ENCODE peak calls at places on chromosomes 4 and X, in nine cellular contexts. W, A, Q, C, V, F, S, D and B are unnamed samples.

GRCh38 chr4:172055498-172055897 is 242.3 kb downstream of the GALNTL6 start:
- DNase-seq in Q (no peak), C (no peak), V (no peak), S (no peak), F (no peak), D (no peak), A (no peak), W (no peak), B (no peak)

GRCh38 chr4:25223770-25224375 is 10.0 kb upstream of the PI4K2B start:
- DNase-seq in D (peak), W (no peak), C (peak), Q (no peak), A (no peak), V (peak), F (no peak), S (no peak), B (no peak)

GRCh38 chr4:68738036-68738435 is 67.6 kb upstream of the UGT2B15 start:
- DNase-seq in S (no peak), D (no peak), Q (no peak), W (no peak), V (no peak), A (no peak), F (no peak), C (no peak), B (no peak)

GRCh38 chrX:104750146-104750699 is 184.2 kb downstream of the IL1RAPL2 start:
- DNase-seq in D (no peak), A (no peak), F (no peak), W (no peak), V (no peak), S (no peak), C (no peak), Q (no peak), B (no peak)

GRCh38 chr4:2938906-2939305 is 24.3 kb downstream of the NOP14 start:
- DNase-seq in C (no peak), S (no peak), W (no peak), V (no peak), Q (peak), D (no peak), A (no peak), F (no peak), B (no peak)

GRCh38 chr4:24912252-24913098 is at the start of gene CCDC149:
- DNase-seq in C (peak), W (no peak), S (no peak), V (peak), F (no peak), A (peak), Q (peak), D (peak), B (no peak)

GRCh38 chr4:26490111-26490979 is at the start of gene CCKAR:
- DNase-seq in W (no peak), F (no peak), A (no peak), S (no peak), V (no peak), D (peak), Q (no peak), C (no peak), B (no peak)

GRCh38 chr4:42359686-42360085 is 37.6 kb upstream of the SHISA3 start:
- DNase-seq in D (no peak), Q (no peak), C (no peak), S (no peak), W (no peak), V (peak), F (no peak), A (no peak), B (no peak)

GRCh38 chr4:101276661-101277060 is 70.7 kb downstream of the PPP3CA start:
- DNase-seq in C (no peak), A (no peak), D (no peak), V (no peak), F (no peak), W (no peak), Q (no peak), S (no peak), B (no peak)

GRCh38 chrX:39975094-39975865 is 122.5 kb downstream of the BCOR start:
- DNase-seq in F (no peak), V (no peak), S (no peak), W (no peak), A (no peak), Q (no peak), C (no peak), D (peak), B (no peak)

GRCh38 chr4:48008021-48008596 is 8.4 kb downstream of the CNGA1 start:
- DNase-seq in V (no peak), C (no peak), W (no peak), A (no peak), F (no peak), S (no peak), D (no peak), Q (no peak), B (no peak)

GRCh38 chr4:98626350-98626749 is 32.1 kb downstream of the TSPAN5 start:
- DNase-seq in W (no peak), C (peak), Q (no peak), S (no peak), D (no peak), F (no peak), V (peak), A (no peak), B (no peak)

GRCh38 chr4:176838611-176839411 is 46.1 kb upstream of the VEGFC start:
- DNase-seq in F (no peak), W (no peak), A (no peak), S (no peak), D (no peak), Q (peak), V (peak), C (peak), B (no peak)

GRCh38 chrX:139931646-139932076 is 1.2 kb downstream of the ATP11C start:
- DNase-seq in Q (peak), C (no peak), D (no peak), W (no peak), F (no peak), A (no peak), V (no peak), S (peak), B (peak)

GRCh38 chrX:111100191-111100590 is 4.2 kb downstream of the PAK3 start:
- DNase-seq in V (peak), S (no peak), D (peak), A (peak), C (peak), W (no peak), F (no peak), Q (no peak), B (peak)

GRCh38 chr4:183675625-183676024 is 16.5 kb downstream of the TRAPPC11 start:
- DNase-seq in Q (no peak), C (peak), D (no peak), W (no peak), A (no peak), S (no peak), F (no peak), V (no peak), B (no peak)

GRCh38 chrX:115499112-115499805 is 61.7 kb upstream of the PLS3 start:
- DNase-seq in A (peak), W (no peak), Q (no peak), D (peak), C (peak), F (no peak), V (no peak), S (no peak), B (no peak)

GRCh38 chrX:136750364-136750763 is 30.4 kb downstream of the ARHGEF6 start:
- DNase-seq in A (no peak), C (no peak), S (no peak), F (no peak), D (no peak), Q (no peak), W (no peak), V (no peak), B (no peak)

GRCh38 chr4:21752616-21753015 is 196.0 kb downstream of the KCNIP4 start:
- DNase-seq in A (no peak), S (no peak), D (no peak), Q (no peak), V (no peak), W (no peak), C (no peak), F (no peak), B (no peak)

GRCh38 chr4:22410645-22411247 is 105.1 kb downstream of the ADGRA3 start:
- DNase-seq in A (no peak), S (no peak), V (peak), Q (no peak), C (no peak), W (no peak), F (no peak), D (peak), B (no peak)

GRCh38 chr4:68906238-68907137 is 45.1 kb downstream of the UGT2A3 start:
- DNase-seq in W (no peak), S (no peak), C (no peak), F (no peak), A (no peak), Q (no peak), D (no peak), V (no peak), B (no peak)

GRCh38 chr4:86461849-86462248 is 102.0 kb upstream of the MAPK10 start:
- DNase-seq in C (no peak), W (no peak), Q (peak), S (no peak), D (no peak), A (no peak), F (no peak), V (no peak), B (no peak)

GRCh38 chr4:15653430-15653829 is 1.7 kb downstream of the FBXL5 start:
- DNase-seq in C (no peak), F (no peak), S (no peak), Q (no peak), D (no peak), W (no peak), V (no peak), A (no peak), B (no peak)

GRCh38 chrX:10077425-10078188 is 79.2 kb upstream of the CLCN4 start:
- DNase-seq in W (no peak), F (no peak), A (no peak), C (peak), D (no peak), Q (no peak), V (peak), S (no peak), B (no peak)

GRCh38 chr4:184529283-184529682 is 54.9 kb upstream of the IRF2 start:
- DNase-seq in A (peak), F (no peak), V (no peak), S (no peak), C (no peak), Q (no peak), W (no peak), D (no peak), B (no peak)

GRCh38 chrX:70264784-70265183 is 3.4 kb upstream of the ARR3 start:
- DNase-seq in Q (no peak), D (no peak), S (no peak), V (no peak), A (no peak), F (no peak), C (peak), W (no peak), B (no peak)

GRCh38 chr4:111283066-111283677 is 660.3 kb upstream of the PITX2 start:
- DNase-seq in F (peak), C (peak), W (peak), D (peak), A (peak), V (peak), S (no peak), Q (no peak), B (peak)

GRCh38 chr4:16687011-16687410 is 211.4 kb downstream of the LDB2 start:
- DNase-seq in Q (no peak), C (no peak), D (no peak), W (no peak), F (no peak), A (no peak), V (peak), S (no peak), B (no peak)

GRCh38 chrX:48823029-48823428 is 3.3 kb upstream of the ERAS start:
- DNase-seq in W (no peak), Q (no peak), A (no peak), S (no peak), F (no peak), D (no peak), C (no peak), V (no peak), B (no peak)

GRCh38 chrX:74090049-74090448 is 213.9 kb upstream of the ZCCHC13 start:
- DNase-seq in W (no peak), F (no peak), A (no peak), D (no peak), Q (no peak), V (no peak), C (no peak), S (no peak), B (no peak)

GRCh38 chr4:125714845-125715244 is 400.1 kb downstream of the FAT4 start:
- DNase-seq in Q (no peak), C (no peak), V (peak), W (no peak), F (no peak), D (no peak), S (no peak), A (no peak), B (no peak)

GRCh38 chrX:153601511-153602110 is 2.7 kb upstream of the CCNQ start:
- DNase-seq in W (no peak), S (no peak), D (no peak), F (no peak), C (no peak), V (no peak), Q (no peak), A (no peak), B (no peak)

GRCh38 chr4:88446124-88446523 is 10.8 kb upstream of the HERC5 start:
- DNase-seq in D (no peak), S (no peak), F (no peak), C (peak), W (no peak), A (no peak), Q (no peak), V (no peak), B (no peak)

GRCh38 chrX:2576793-2577192 is 76.0 kb upstream of the DHRSX start:
- DNase-seq in C (no peak), W (no peak), D (no peak), S (no peak), Q (peak), A (no peak), F (no peak), V (no peak), B (no peak)

GRCh38 chr4:7781993-7782392 is 157.7 kb downstream of the AFAP1 start:
- DNase-seq in W (no peak), F (no peak), V (no peak), A (no peak), D (no peak), Q (no peak), C (no peak), S (no peak), B (no peak)